ENCODE peak calls at places on chromosome X, in four cellular contexts. A, S, F and H are unnamed samples.

GRCh38 chrX:5976332-5976731 is 252.3 kb downstream of the NLGN4X start:
- DNase-seq in A (no peak), S (no peak), F (peak; percentile 30), H (no peak)

GRCh38 chrX:107731831-107732502 is 43.6 kb downstream of the TSC22D3 start:
- DNase-seq in A (peak; percentile 91), S (peak; percentile 94), F (peak; percentile 79), H (peak; percentile 87)

GRCh38 chrX:21412029-21412428 is 37.8 kb downstream of the CNKSR2 start:
- DNase-seq in A (no peak), S (no peak), F (peak; percentile 48), H (no peak)

GRCh38 chrX:74291577-74291963 is 12.4 kb upstream of the ZCCHC13 start:
- DNase-seq in A (no peak), S (no peak), F (no peak), H (no peak)

GRCh38 chrX:131704136-131704695 is 160.3 kb downstream of the OR13H1 start:
- DNase-seq in A (peak; percentile 78), S (peak; percentile 94), F (peak; percentile 63), H (peak; percentile 15)

GRCh38 chrX:111098874-111099273 is 2.9 kb downstream of the PAK3 start:
- DNase-seq in A (peak; percentile 77), S (peak; percentile 31), F (peak; percentile 17), H (peak; percentile 4)

GRCh38 chrX:41178201-41178600 is 93.0 kb downstream of the USP9X start:
- DNase-seq in A (no peak), S (no peak), F (no peak), H (no peak)

GRCh38 chrX:21126661-21127060 is 247.6 kb upstream of the CNKSR2 start:
- DNase-seq in A (no peak), S (no peak), F (no peak), H (no peak)

GRCh38 chrX:120244395-120244734 is 6.2 kb upstream of the ZBTB33 start:
- DNase-seq in A (no peak), S (no peak), F (no peak), H (no peak)

GRCh38 chrX:40153335-40154221 is 55.8 kb upstream of the BCOR start:
- DNase-seq in A (peak; percentile 71), S (no peak), F (no peak), H (no peak)

GRCh38 chrX:7119927-7120577 is 27.5 kb upstream of the STS start:
- DNase-seq in A (no peak), S (no peak), F (no peak), H (no peak)

GRCh38 chrX:71976753-71977152 is 66.1 kb downstream of the NHSL2 start:
- DNase-seq in A (no peak), S (no peak), F (peak; percentile 28), H (no peak)

GRCh38 chrX:115372026-115372610 is 82.6 kb downstream of the LUZP4 start:
- DNase-seq in A (no peak), S (no peak), F (peak; percentile 80), H (peak; percentile 72)

GRCh38 chrX:154597221-154597620 is 12.3 kb downstream of the CTAG1A start:
- DNase-seq in A (no peak), S (no peak), F (no peak), H (no peak)

GRCh38 chrX:7252013-7252610 is 104.2 kb upstream of the PUDP start:
- DNase-seq in A (peak; percentile 71), S (no peak), F (no peak), H (no peak)

GRCh38 chrX:134172588-134173259 is 64.3 kb upstream of the CCDC160 start:
- DNase-seq in A (peak; percentile 24), S (no peak), F (no peak), H (no peak)

GRCh38 chrX:135391734-135392133 is 30.0 kb upstream of the SMIM10L2A start:
- DNase-seq in A (no peak), S (no peak), F (no peak), H (no peak)

GRCh38 chrX:148659481-148659880 is 159.1 kb downstream of the AFF2 start:
- DNase-seq in A (no peak), S (no peak), F (peak; percentile 56), H (no peak)

GRCh38 chrX:386239-386767 is 404 bp downstream of the PPP2R3B start:
- DNase-seq in A (no peak), S (no peak), F (no peak), H (no peak)

GRCh38 chrX:123698979-123699378 is 33.9 kb downstream of the THOC2 start:
- DNase-seq in A (no peak), S (no peak), F (peak; percentile 9), H (no peak)

GRCh38 chrX:21855937-21856415 is at the start of gene YY2:
- DNase-seq in A (no peak), S (no peak), F (no peak), H (no peak)

GRCh38 chrX:46573331-46573895 is at the start of gene CHST7:
- DNase-seq in A (peak; percentile 59), S (peak; percentile 50), F (peak; percentile 75), H (peak; percentile 84)
- TF ChIP-seq CTCF in A (no peak), S (peak; percentile 9), F (peak; percentile 46), H (peak; percentile 28)

GRCh38 chrX:97328853-97329252 is 445.1 kb downstream of the RPA4 start:
- DNase-seq in A (no peak), S (no peak), F (no peak), H (no peak)
- TF ChIP-seq CTCF in A (no peak), S (no peak), F (no peak), H (no peak)

GRCh38 chrX:69125094-69125493 is 40.2 kb downstream of the PJA1 start:
- DNase-seq in A (no peak), S (no peak), F (no peak), H (no peak)
- TF ChIP-seq CTCF in A (no peak), S (no peak), F (no peak), H (no peak)

GRCh38 chrX:153190384-153190783 is 11.3 kb downstream of the MAGEA1 start:
- DNase-seq in A (no peak), S (no peak), F (no peak), H (no peak)
- TF ChIP-seq CTCF in A (no peak), S (no peak), F (no peak), H (no peak)

GRCh38 chrX:11558972-11559371 is 106.7 kb downstream of the ARHGAP6 start:
- DNase-seq in A (peak; percentile 17), S (no peak), F (no peak), H (no peak)
- TF ChIP-seq CTCF in A (no peak), S (no peak), F (peak; percentile 29), H (peak; percentile 21)

DNA sequence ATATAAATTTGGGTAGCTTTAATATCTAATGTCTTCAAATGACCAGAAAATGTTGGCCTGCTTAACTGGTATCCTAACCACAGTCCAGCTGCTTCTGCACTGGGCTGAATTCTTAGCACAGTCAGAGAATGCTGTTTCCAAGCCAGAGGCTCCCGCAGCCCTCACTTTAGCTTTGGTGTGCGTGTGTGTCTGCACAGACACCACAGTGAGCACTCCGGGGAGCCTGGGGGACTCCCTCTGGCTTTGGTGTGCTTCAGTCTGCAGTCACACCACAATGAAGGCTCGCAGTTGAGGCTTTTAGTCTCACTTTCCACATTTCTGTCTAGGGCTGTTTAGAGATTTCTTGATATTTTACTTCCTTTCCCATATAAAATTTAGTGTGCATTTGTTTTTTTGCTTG is 53.6 kb downstream of the APOO start:
- DNase-seq in A (no peak), S (no peak), F (peak; percentile 30), H (no peak)
- TF ChIP-seq CTCF in A (no peak), S (no peak), F (no peak), H (no peak)